ENCODE peak calls at places on chromosomes 1 and 21, in ten cellular contexts. L, S, G, N, O, P, M, A, B and Q are unnamed samples.

GRCh38 chr1:28735961-28736449 is 735 bp upstream of the YTHDF2 start:
- DNase-seq in S (no peak), N (no peak), P (no peak), B (no peak), A (no peak), M (no peak), O (no peak), L (no peak), G (no peak), Q (no peak)

GRCh38 chr1:204278254-204278653 is 64.5 kb upstream of the GOLT1A start:
- DNase-seq in G (no peak), L (peak), A (no peak), N (no peak), S (no peak), O (no peak), P (no peak), M (no peak), B (no peak), Q (no peak)

GRCh38 chr21:44699502-44700001 is 2.6 kb downstream of the KRTAP10-12 start:
- DNase-seq in L (no peak), B (no peak), S (no peak), N (no peak), A (no peak), O (no peak), P (no peak), G (no peak), M (no peak), Q (no peak)

GRCh38 chr1:46171351-46171750 is 3.5 kb upstream of the TSPAN1 start:
- DNase-seq in P (no peak), G (peak), L (no peak), M (no peak), N (no peak), S (no peak), B (peak), A (peak), O (no peak), Q (no peak)

GRCh38 chr1:171422489-171422888 is 62.8 kb upstream of the PRRC2C start:
- DNase-seq in B (no peak), L (peak), G (no peak), O (no peak), P (no peak), A (no peak), M (no peak), N (no peak), S (no peak), Q (no peak)

GRCh38 chr1:68600049-68600661 is 103.3 kb upstream of the DEPDC1 start:
- DNase-seq in O (no peak), M (no peak), S (no peak), P (no peak), B (peak), L (peak), N (peak), A (peak), G (peak), Q (no peak)

GRCh38 chr1:15417365-15417934 is 7.8 kb downstream of the EFHD2 start:
- DNase-seq in P (peak), B (peak), O (no peak), N (peak), M (peak), A (peak), S (no peak), G (no peak), L (peak), Q (no peak)

GRCh38 chr1:155241069-155241679 is 14.1 kb downstream of the ENTREP3 start:
- DNase-seq in L (peak), S (no peak), N (peak), M (peak), G (peak), B (peak), O (no peak), A (peak), P (peak), Q (no peak)

GRCh38 chr1:36644556-36644955 is 161.8 kb upstream of the CSF3R start:
- DNase-seq in P (no peak), B (no peak), G (no peak), S (no peak), O (no peak), N (no peak), A (no peak), M (no peak), L (no peak), Q (no peak)

GRCh38 chr21:45465105-45465504 is 60.1 kb downstream of the COL18A1 start:
- DNase-seq in N (no peak), L (no peak), A (no peak), G (peak), S (peak), B (peak), P (no peak), M (no peak), O (no peak), Q (no peak)

GRCh38 chr1:47824297-47824696 is 172.9 kb downstream of the TRABD2B start:
- DNase-seq in S (no peak), P (no peak), G (no peak), N (no peak), B (no peak), L (no peak), O (no peak), M (no peak), A (no peak), Q (no peak)

GRCh38 chr1:168180148-168180524 is 1.4 kb downstream of the TIPRL start:
- DNase-seq in S (no peak), N (no peak), L (no peak), B (peak), G (peak), A (no peak), M (peak), P (no peak), O (no peak), Q (no peak)

GRCh38 chr1:182405578-182405977 is 5.1 kb upstream of the TEDDM1 start:
- DNase-seq in L (no peak), A (no peak), S (no peak), G (no peak), M (no peak), B (no peak), O (no peak), N (no peak), P (no peak), Q (no peak)

GRCh38 chr1:40161888-40162397 is 756 bp downstream of the RLF start:
- DNase-seq in O (no peak), N (no peak), P (no peak), G (no peak), S (no peak), M (no peak), L (peak), B (no peak), A (no peak), Q (no peak)

GRCh38 chr1:229410692-229411433 is 23.0 kb downstream of the ACTA1 start:
- DNase-seq in A (peak), S (peak), B (no peak), N (no peak), G (no peak), M (peak), O (peak), L (peak), P (peak), Q (peak)

GRCh38 chr1:167516404-167517388 is 1.6 kb downstream of the CD247 start:
- DNase-seq in N (no peak), G (no peak), B (no peak), L (no peak), O (no peak), S (no peak), A (no peak), P (no peak), M (no peak), Q (no peak)

GRCh38 chr1:61330571-61330970 is 248.2 kb downstream of the NFIA start:
- DNase-seq in P (no peak), M (no peak), L (no peak), B (no peak), A (no peak), N (no peak), O (no peak), S (no peak), G (no peak), Q (no peak)

GRCh38 chr1:66399888-66400529 is 133.9 kb upstream of the SGIP1 start:
- DNase-seq in B (peak), S (no peak), P (no peak), A (no peak), N (no peak), M (no peak), G (no peak), L (peak), O (no peak), Q (no peak)

GRCh38 chr1:160108888-160109662 is 6.5 kb upstream of the ATP1A2 start:
- DNase-seq in G (peak), A (peak), M (peak), O (peak), S (no peak), P (peak), L (peak), N (peak), B (peak), Q (no peak)

GRCh38 chr1:50333595-50333974 is 89.7 kb downstream of the DMRTA2 start:
- DNase-seq in N (peak), A (peak), S (peak), O (no peak), G (peak), P (peak), M (peak), B (peak), L (peak), Q (no peak)

GRCh38 chr1:46333300-46334029 is 7.1 kb upstream of the NSUN4 start:
- DNase-seq in M (peak), B (peak), O (no peak), L (peak), P (peak), A (peak), G (peak), N (peak), S (no peak), Q (no peak)

GRCh38 chr1:201444792-201445191 is 23.3 kb upstream of the TNNI1 start:
- DNase-seq in B (no peak), N (no peak), O (no peak), L (no peak), M (no peak), S (no peak), G (no peak), P (no peak), A (no peak), Q (no peak)

GRCh38 chr1:117180571-117180970 is 30.2 kb downstream of the VTCN1 start:
- DNase-seq in P (no peak), B (no peak), A (no peak), M (no peak), L (no peak), O (no peak), N (no peak), S (no peak), G (no peak), Q (no peak)

GRCh38 chr1:201004154-201004553 is 19.4 kb downstream of the KIF21B start:
- DNase-seq in M (no peak), O (no peak), B (no peak), L (no peak), S (no peak), G (no peak), P (no peak), A (no peak), N (no peak), Q (no peak)

GRCh38 chr1:232560940-232561339 is 69.0 kb downstream of the SIPA1L2 start:
- DNase-seq in M (no peak), A (no peak), L (no peak), P (no peak), B (no peak), G (no peak), N (no peak), S (no peak), O (no peak), Q (no peak)

GRCh38 chr21:39968010-39968409 is 100.8 kb downstream of the PCP4 start:
- DNase-seq in L (no peak), B (no peak), G (no peak), A (no peak), O (no peak), M (no peak), S (no peak), P (no peak), N (no peak), Q (no peak)

GRCh38 chr1:112317556-112317955 is 78.5 kb upstream of the CTTNBP2NL start:
- DNase-seq in S (no peak), O (no peak), L (no peak), G (no peak), B (no peak), A (no peak), M (no peak), N (no peak), P (peak), Q (no peak)

GRCh38 chr1:177586429-177586828 is 383.4 kb downstream of the SEC16B start:
- DNase-seq in A (no peak), M (no peak), B (no peak), S (no peak), N (no peak), G (no peak), P (no peak), O (peak), L (peak), Q (peak)

GRCh38 chr1:53547321-53547720 is 88.1 kb downstream of the DMRTB1 start:
- DNase-seq in A (no peak), S (peak), L (no peak), B (no peak), O (no peak), P (no peak), N (no peak), M (no peak), G (no peak), Q (no peak)

GRCh38 chr1:16981269-16981849 is 939 bp upstream of the MFAP2 start:
- DNase-seq in M (no peak), G (no peak), S (no peak), O (peak), B (no peak), N (no peak), P (no peak), A (no peak), L (peak), Q (peak)

GRCh38 chr1:94416901-94417701 is 1.1 kb upstream of the ABCD3 start:
- DNase-seq in N (no peak), M (no peak), A (peak), B (no peak), S (no peak), G (peak), O (no peak), L (peak), P (peak), Q (peak)

GRCh38 chr1:108877324-108877812 is 583 bp downstream of the GPSM2 start:
- DNase-seq in M (no peak), N (no peak), L (peak), P (peak), A (peak), B (no peak), G (peak), O (no peak), S (no peak), Q (no peak)

GRCh38 chr1:38353956-38354355 is 307.4 kb upstream of the POU3F1 start:
- DNase-seq in P (no peak), G (no peak), B (no peak), O (no peak), A (no peak), S (no peak), N (no peak), L (no peak), M (no peak), Q (no peak)

GRCh38 chr1:12757836-12758235 is 11.8 kb downstream of the CFAP107 start:
- DNase-seq in N (no peak), P (no peak), G (no peak), S (no peak), O (no peak), L (no peak), B (no peak), A (no peak), M (no peak), Q (no peak)

GRCh38 chr1:12756756-12757433 is 10.9 kb downstream of the CFAP107 start:
- DNase-seq in B (no peak), P (no peak), G (no peak), O (no peak), M (no peak), A (no peak), S (no peak), N (no peak), L (no peak), Q (no peak)

GRCh38 chr1:12761781-12762180 is 11.8 kb upstream of the PRAMEF12 start:
- DNase-seq in A (no peak), O (no peak), L (no peak), B (no peak), M (no peak), P (no peak), G (no peak), S (no peak), N (no peak), Q (no peak)

GRCh38 chr1:12762766-12763165 is 10.8 kb upstream of the PRAMEF12 start:
- DNase-seq in M (no peak), A (no peak), L (no peak), O (no peak), S (no peak), G (no peak), P (no peak), B (no peak), N (no peak), Q (no peak)

DNA sequence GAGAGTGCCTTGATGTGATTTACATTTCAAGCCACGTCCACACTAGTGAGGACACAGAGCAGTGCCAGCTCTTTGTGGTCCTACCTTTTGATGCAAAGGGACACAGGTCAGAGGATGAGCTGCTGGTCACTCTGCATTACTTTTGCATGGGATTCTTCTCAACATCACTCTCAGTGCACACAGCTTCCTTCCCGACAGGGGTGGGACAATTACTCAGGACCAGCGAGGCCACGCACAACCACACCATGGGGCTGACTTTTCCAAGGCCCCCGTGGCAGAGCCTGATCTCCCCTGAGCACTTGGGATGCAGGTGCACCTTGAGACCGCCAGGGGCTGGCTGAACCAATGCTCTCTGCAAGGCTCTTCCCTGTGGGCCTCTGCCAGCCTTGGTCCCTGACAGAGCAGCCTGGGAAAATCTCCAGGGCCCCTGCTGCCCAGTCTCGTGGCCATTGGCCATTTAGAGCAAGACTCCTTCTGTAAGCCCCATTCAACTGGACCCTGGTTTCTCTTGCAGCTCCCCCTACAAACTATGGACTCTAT is 13.2 kb upstream of the PRAMEF12 start:
- DNase-seq in S (no peak), M (peak), N (no peak), A (no peak), P (no peak), L (no peak), G (no peak), O (no peak), B (peak), Q (no peak)
- TF ChIP-seq CTCF in S (no peak), M (no peak), N (no peak), A (no peak), P (no peak), L (no peak), G (peak), O (no peak), B (peak), Q (no peak)

DNA sequence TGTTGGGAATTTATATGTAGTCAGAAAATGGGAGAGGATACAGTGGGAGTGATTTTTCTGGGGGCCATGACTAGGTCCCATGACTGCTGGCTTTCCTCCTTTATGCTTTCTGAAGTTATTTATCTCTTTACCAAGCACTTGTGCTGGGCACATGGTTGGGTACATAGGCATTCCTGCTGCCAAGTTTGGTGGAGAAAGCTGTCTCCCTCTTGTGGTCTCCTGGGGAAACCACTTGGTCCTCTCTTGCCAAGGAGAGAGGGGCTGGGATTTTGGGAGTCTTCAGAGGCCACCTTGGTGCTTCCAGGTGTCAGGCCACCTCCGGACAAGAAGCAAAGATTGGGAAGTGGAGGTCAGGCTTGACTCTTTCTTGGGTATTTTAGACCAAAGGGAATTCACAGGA is 120.2 kb upstream of the KCNE2 start:
- DNase-seq in O (no peak), P (no peak), S (no peak), N (no peak), A (peak), G (peak), M (no peak), B (peak), L (peak), Q (no peak)
- TF ChIP-seq CTCF in O (peak), P (peak), S (peak), N (peak), A (no peak), G (peak), M (no peak), B (peak), L (peak), Q (peak)

DNA sequence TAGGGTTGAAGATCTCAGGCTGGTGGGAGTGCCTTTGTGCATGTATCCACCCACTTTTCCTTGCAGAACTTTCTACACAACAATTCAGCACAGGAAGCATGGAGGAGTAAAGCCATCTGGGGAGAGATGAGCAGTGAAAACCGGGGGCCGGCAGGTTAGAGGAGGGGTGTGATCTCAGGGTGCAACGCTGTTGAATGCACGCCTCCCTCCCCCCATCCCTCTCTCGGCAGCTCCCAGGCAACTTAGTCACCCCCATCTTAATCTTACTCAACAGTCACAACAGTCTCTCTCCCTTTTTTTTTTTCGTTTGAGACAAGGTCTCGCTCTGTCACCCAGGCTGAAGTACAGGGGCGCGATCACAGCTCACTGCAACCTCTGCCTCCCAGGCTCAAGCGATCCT is 16.6 kb upstream of the ABCG1 start:
- DNase-seq in G (no peak), O (no peak), M (no peak), L (no peak), N (no peak), A (no peak), S (no peak), P (no peak), B (no peak), Q (no peak)
- TF ChIP-seq CTCF in G (no peak), O (no peak), M (no peak), L (no peak), N (no peak), A (no peak), S (no peak), P (no peak), B (no peak), Q (no peak)

GRCh38 chr21:26028183-26028582 is 142.4 kb downstream of the APP start:
- DNase-seq in O (no peak), L (no peak), N (no peak), B (no peak), G (no peak), M (no peak), P (no peak), S (no peak), A (no peak), Q (no peak)

GRCh38 chr21:26027696-26028095 is 142.9 kb downstream of the APP start:
- DNase-seq in M (no peak), P (no peak), O (no peak), A (no peak), N (no peak), L (peak), G (no peak), S (no peak), B (no peak), Q (no peak)

GRCh38 chr21:26032263-26032662 is 138.3 kb downstream of the APP start:
- DNase-seq in P (no peak), A (no peak), G (peak), O (no peak), M (no peak), L (no peak), B (peak), N (no peak), S (no peak), Q (no peak)
- TF ChIP-seq CTCF in P (no peak), A (no peak), G (peak), O (no peak), M (no peak), L (no peak), B (peak), N (no peak), S (no peak), Q (no peak)